ENCODE peak calls at places on chromosomes 13 and 19, in six cellular contexts. S, W, D, B, E and G are unnamed samples.

GRCh38 chr19:35040826-35041547 is 534 bp upstream of the HPN start:
- DNase-seq in B (no peak), D (no peak), W (peak; percentile 84), E (no peak), S (no peak), G (peak; percentile 44)

GRCh38 chr13:39587939-39588338 is 15.1 kb downstream of the LHFPL6 start:
- DNase-seq in E (no peak), S (no peak), B (no peak), D (no peak), W (no peak), G (no peak)

GRCh38 chr13:73273737-73274136 is 214.9 kb downstream of the KLF5 start:
- DNase-seq in W (no peak), D (no peak), B (no peak), E (no peak), S (no peak), G (no peak)

GRCh38 chr13:60619461-60619860 is 222.4 kb downstream of the TDRD3 start:
- DNase-seq in D (no peak), B (no peak), E (no peak), W (no peak), S (no peak), G (no peak)

GRCh38 chr19:41019346-41019745 is 28.3 kb downstream of the CYP2B6 start:
- DNase-seq in E (no peak), B (no peak), D (no peak), W (no peak), S (no peak), G (peak; percentile 58)

GRCh38 chr13:60583911-60584753 is 187.1 kb downstream of the TDRD3 start:
- DNase-seq in D (no peak), S (no peak), B (peak; percentile 84), W (peak; percentile 14), E (no peak), G (no peak)

GRCh38 chr19:13055213-13056051 is 47.2 kb downstream of the LYL1 start:
- DNase-seq in S (no peak), B (no peak), W (no peak), E (no peak), D (peak; percentile 89), G (no peak)

GRCh38 chr13:64672751-64673150 is 2557.4 kb downstream of the PCDH9 start:
- DNase-seq in B (no peak), S (no peak), E (no peak), D (no peak), W (no peak), G (no peak)

GRCh38 chr13:85806553-85807175 is 7.4 kb upstream of the SLITRK6 start:
- DNase-seq in E (no peak), D (peak; percentile 17), S (peak; percentile 28), W (peak; percentile 4), B (no peak), G (no peak)

GRCh38 chr13:109009756-109010155 is 380.3 kb downstream of the MYO16 start:
- DNase-seq in W (no peak), S (no peak), E (no peak), D (no peak), B (no peak), G (no peak)

GRCh38 chr19:34325961-34326360 is 39.0 kb upstream of the GPI start:
- DNase-seq in E (no peak), S (no peak), W (no peak), D (no peak), B (no peak), G (peak; percentile 25)

GRCh38 chr19:39403331-39404312 is 3.0 kb upstream of the ZFP36 start:
- DNase-seq in D (no peak), S (peak; percentile 92), E (no peak), B (peak; percentile 78), W (peak; percentile 59), G (peak; percentile 48)

GRCh38 chr13:92362717-92363116 is 863.9 kb upstream of the GPC6 start:
- DNase-seq in S (no peak), B (no peak), W (no peak), D (no peak), E (no peak), G (no peak)

GRCh38 chr13:49869514-49869913 is 66.6 kb downstream of the SPRYD7 start:
- DNase-seq in W (peak; percentile 23), B (peak; percentile 23), S (no peak), E (no peak), D (peak; percentile 43), G (no peak)

DNA sequence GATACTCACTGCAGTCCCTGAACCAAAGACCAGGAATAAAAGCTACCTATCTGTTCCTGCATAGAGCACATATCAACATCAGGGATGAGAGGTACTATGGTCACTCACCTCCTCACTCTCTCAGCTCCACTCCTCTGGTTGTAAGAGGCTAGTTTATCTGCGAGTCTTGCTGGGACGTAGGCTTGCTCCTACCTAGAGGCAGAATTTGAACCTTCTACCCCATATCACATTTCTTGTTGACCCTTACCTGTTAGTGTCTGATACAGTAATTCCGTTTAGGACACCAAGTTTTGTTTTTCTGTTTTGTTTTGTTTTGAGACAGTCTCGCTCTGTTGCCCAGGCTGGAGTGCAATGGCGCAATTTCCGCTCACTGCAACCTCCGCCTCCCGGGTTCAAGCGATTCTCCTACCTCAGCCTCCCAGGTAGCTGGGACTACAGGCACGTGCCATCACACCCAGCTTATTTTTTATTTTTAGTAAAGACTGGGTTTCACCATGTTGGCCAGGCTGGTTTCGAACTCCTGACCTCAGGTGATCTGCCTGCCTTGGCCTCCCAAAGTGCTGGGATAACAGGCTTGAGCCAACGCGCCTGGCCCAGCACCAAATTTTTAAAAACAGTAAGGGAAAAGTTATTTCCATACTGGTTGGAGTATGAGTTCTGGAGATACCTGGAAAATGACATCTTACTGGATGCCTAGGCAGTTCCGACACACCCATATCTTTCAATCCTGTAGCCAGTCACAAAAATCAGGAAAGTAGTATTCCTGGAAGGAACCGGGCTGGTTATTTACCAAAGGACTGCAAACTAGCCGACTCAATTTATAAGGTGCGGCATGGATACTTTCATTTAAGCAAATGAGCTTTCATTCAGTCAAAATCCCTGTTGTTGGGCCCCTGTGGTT is 800 bp downstream of the EPSTI1 start:
- DNase-seq in B (no peak), W (no peak), D (no peak), E (no peak), S (no peak), G (no peak)
- TF ChIP-seq JUND in B (no peak), W (no peak), D (no peak), E (no peak), S (no peak), G (no peak)

GRCh38 chr19:38190793-38191192 is 33.2 kb downstream of the DPF1 start:
- DNase-seq in E (no peak), B (no peak), D (no peak), S (no peak), W (no peak), G (no peak)

GRCh38 chr19:38191747-38192146 is 32.3 kb downstream of the DPF1 start:
- DNase-seq in B (no peak), W (no peak), S (no peak), E (no peak), D (no peak), G (no peak)

GRCh38 chr19:38194061-38194701 is 29.8 kb downstream of the DPF1 start:
- DNase-seq in W (no peak), E (no peak), S (no peak), B (no peak), D (no peak), G (no peak)

GRCh38 chr19:38193445-38193844 is 30.6 kb downstream of the DPF1 start:
- DNase-seq in E (no peak), B (no peak), S (no peak), W (no peak), D (no peak), G (no peak)

DNA sequence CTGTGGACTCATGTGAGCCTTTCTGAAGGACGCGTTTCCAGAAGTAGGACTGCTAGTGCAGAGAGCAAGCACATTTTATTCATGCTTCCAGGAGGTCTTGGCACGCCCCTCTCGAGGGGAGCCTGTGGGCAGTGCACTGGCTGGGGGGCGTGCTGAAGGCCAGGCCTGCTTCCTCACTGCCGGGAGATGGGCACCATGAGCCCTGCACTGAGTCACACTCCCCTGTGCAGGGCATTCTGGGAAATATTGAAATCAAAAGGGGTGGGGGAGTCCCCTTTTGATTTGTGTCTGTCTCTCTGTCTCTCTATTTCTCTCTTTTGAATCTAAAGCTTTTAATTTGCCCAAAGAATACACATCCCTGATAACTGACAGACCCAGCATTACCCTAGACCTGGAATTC is 34.0 kb downstream of the DPF1 start:
- DNase-seq in S (no peak), E (no peak), W (peak; percentile 40), D (no peak), B (no peak), G (no peak)
- TF ChIP-seq JUND in S (no peak), E (no peak), W (no peak), D (no peak), B (no peak), G (no peak)

GRCh38 chr19:18053571-18054219 is 33.0 kb downstream of the IL12RB1 start:
- DNase-seq in D (no peak), B (no peak), E (no peak), W (no peak), S (no peak), G (no peak)

GRCh38 chr19:18057557-18057956 is 29.2 kb downstream of the IL12RB1 start:
- DNase-seq in E (no peak), S (no peak), B (no peak), D (no peak), W (no peak), G (no peak)

GRCh38 chr19:18059297-18059696 is 27.4 kb downstream of the IL12RB1 start:
- DNase-seq in S (no peak), D (no peak), E (no peak), B (no peak), W (no peak), G (no peak)

GRCh38 chr19:18058208-18059009 is 28.3 kb downstream of the IL12RB1 start:
- DNase-seq in E (no peak), B (peak; percentile 53), W (peak; percentile 85), D (peak; percentile 94), S (peak; percentile 26), G (no peak)

DNA sequence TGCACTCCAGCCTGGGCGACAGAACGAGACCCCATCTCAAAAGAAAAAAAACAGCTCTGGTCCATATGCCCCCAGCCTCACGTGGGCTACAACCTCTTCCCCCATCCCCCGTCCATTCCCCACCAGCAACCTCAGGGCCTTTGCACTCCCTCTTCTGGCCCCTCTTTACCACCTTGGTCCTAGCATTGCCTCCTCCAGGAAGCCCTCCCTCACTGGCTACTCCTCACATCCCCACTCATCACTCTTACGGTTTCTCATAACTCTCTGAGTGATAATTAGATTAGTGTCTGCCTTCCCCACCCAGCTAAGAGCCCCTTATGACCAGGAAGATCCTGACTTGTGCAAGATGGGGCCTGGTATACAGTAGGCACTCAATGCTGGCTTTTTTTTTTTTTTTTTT is 30.8 kb downstream of the IL12RB1 start:
- DNase-seq in S (no peak), E (no peak), W (no peak), B (no peak), D (no peak), G (no peak)
- TF ChIP-seq JUND in S (no peak), E (no peak), W (no peak), B (no peak), D (no peak), G (no peak)

GRCh38 chr19:47004012-47004465 is 15.6 kb upstream of the NPAS1 start:
- DNase-seq in B (no peak), D (peak; percentile 75), E (no peak), W (peak; percentile 61), S (no peak), G (no peak)

GRCh38 chr19:47005164-47005641 is 14.4 kb upstream of the NPAS1 start:
- DNase-seq in E (no peak), S (no peak), B (no peak), D (no peak), W (peak; percentile 52), G (no peak)

GRCh38 chr19:47006496-47006895 is 13.1 kb upstream of the NPAS1 start:
- DNase-seq in W (no peak), D (no peak), B (no peak), S (no peak), E (no peak), G (no peak)

GRCh38 chr19:47003611-47003935 is 16.1 kb upstream of the NPAS1 start:
- DNase-seq in D (peak; percentile 83), W (no peak), S (no peak), B (no peak), E (no peak), G (no peak)

GRCh38 chr19:47005873-47006272 is 13.8 kb upstream of the NPAS1 start:
- DNase-seq in D (peak; percentile 72), B (no peak), S (peak; percentile 10), W (no peak), E (no peak), G (peak; percentile 79)
- TF ChIP-seq JUND in D (no peak), B (no peak), S (no peak), W (no peak), E (no peak), G (no peak)